ENCODE peak calls at places on chromosome 11, in ten cellular contexts. N is kidney epithelial cell, I is psoas muscle, S is GM12865, C is mammary epithelial cell, R is colonic mucosa, Z is GM13976, K is natural killer cell, O is heart right ventricle, T is uterus. E is an unnamed sample.

GRCh38 chr11:72069787-72070251 is 10.5 kb downstream of the NUMA1 start:
- DNase-seq in K (peak), Z (no peak), I (peak), T (peak), R (peak), S (peak), C (peak), N (peak), O (peak), E (no peak)

GRCh38 chr11:86014221-86014620 is 54.7 kb downstream of the PICALM start:
- DNase-seq in C (peak), Z (no peak), N (no peak), K (no peak), I (no peak), O (no peak), R (no peak), T (no peak), S (no peak), E (no peak)

GRCh38 chr11:116835042-116835772 is 2.2 kb downstream of the APOA1 start:
- DNase-seq in T (no peak), O (no peak), C (no peak), K (no peak), Z (peak), R (no peak), I (peak), S (peak), N (no peak), E (no peak)

GRCh38 chr11:112042161-112042960 is 17.2 kb downstream of the DLAT start:
- DNase-seq in O (no peak), T (no peak), I (no peak), C (peak), N (no peak), S (no peak), Z (no peak), K (no peak), R (no peak), E (no peak)

GRCh38 chr11:117885777-117886176 is 9.3 kb upstream of the FXYD6 start:
- DNase-seq in R (peak), I (peak), S (no peak), K (no peak), Z (no peak), C (no peak), T (peak), O (peak), N (no peak), E (no peak)

GRCh38 chr11:119585038-119585666 is 143.8 kb downstream of the NECTIN1 start:
- DNase-seq in O (no peak), C (peak), R (peak), K (no peak), Z (no peak), N (no peak), S (no peak), T (no peak), I (no peak), E (peak)

GRCh38 chr11:102849319-102849718 is 5.9 kb upstream of the MMP3 start:
- DNase-seq in R (no peak), C (peak), O (no peak), S (no peak), N (no peak), Z (no peak), K (no peak), T (no peak), I (no peak), E (no peak)

GRCh38 chr11:72836111-72836510 is 21.9 kb downstream of the ATG16L2 start:
- DNase-seq in R (no peak), O (peak), Z (no peak), N (no peak), C (no peak), I (peak), T (peak), K (no peak), S (no peak), E (no peak)

GRCh38 chr11:69943066-69943465 is 123.8 kb upstream of the FGF3 start:
- DNase-seq in C (peak), Z (no peak), N (no peak), I (peak), T (no peak), K (no peak), O (no peak), R (no peak), S (no peak), E (no peak)
- TF ChIP-seq CTCF in C (no peak), Z (no peak), N (peak), I (no peak), T (no peak), K (no peak), O (no peak), R (no peak), S (no peak), E (peak)

GRCh38 chr11:134030853-134031252 is 38.0 kb upstream of the JAM3 start:
- DNase-seq in Z (no peak), I (no peak), T (no peak), C (no peak), K (no peak), N (no peak), O (no peak), R (no peak), S (no peak), E (no peak)
- TF ChIP-seq CTCF in Z (peak), I (no peak), T (peak), C (no peak), K (no peak), N (peak), O (no peak), R (no peak), S (no peak), E (peak)

GRCh38 chr11:77470504-77470903 is 3.4 kb downstream of the PAK1 start:
- DNase-seq in Z (peak), N (no peak), I (no peak), T (no peak), C (no peak), O (no peak), K (no peak), R (no peak), S (peak), E (no peak)

GRCh38 chr11:77467233-77467632 is 6.7 kb downstream of the PAK1 start:
- DNase-seq in S (no peak), O (no peak), C (no peak), T (no peak), Z (no peak), R (no peak), I (no peak), K (no peak), N (no peak), E (no peak)

GRCh38 chr11:77470971-77471370 is 2.9 kb downstream of the PAK1 start:
- DNase-seq in O (no peak), N (no peak), S (no peak), C (no peak), Z (no peak), R (no peak), K (no peak), I (no peak), T (no peak), E (no peak)

GRCh38 chr11:77468527-77468926 is 5.4 kb downstream of the PAK1 start:
- DNase-seq in T (no peak), I (no peak), R (no peak), Z (no peak), C (no peak), S (no peak), K (no peak), N (no peak), O (no peak), E (no peak)

DNA sequence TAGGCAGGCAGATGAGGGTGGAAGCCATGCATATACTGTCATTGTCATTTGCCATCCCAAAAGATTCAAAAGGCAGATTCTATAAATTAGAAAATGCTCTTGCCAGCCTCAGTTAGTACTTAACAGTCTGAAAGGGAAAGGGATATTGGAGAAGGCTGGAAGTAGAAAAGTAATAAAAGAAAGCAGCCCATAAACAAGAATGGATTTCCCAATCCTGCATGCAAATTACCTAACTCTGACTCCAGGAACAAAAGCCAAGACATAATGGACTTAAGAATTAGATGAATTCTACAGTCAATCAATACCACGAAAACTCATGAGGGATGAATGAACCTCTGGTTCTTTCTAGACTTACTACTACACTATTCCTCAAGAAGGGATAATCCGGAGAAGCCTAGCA is 5.9 kb downstream of the PAK1 start:
- DNase-seq in O (no peak), Z (no peak), S (no peak), R (no peak), K (no peak), I (no peak), T (no peak), C (no peak), N (no peak), E (no peak)
- TF ChIP-seq CTCF in O (no peak), Z (no peak), S (no peak), R (no peak), K (no peak), I (no peak), T (no peak), C (no peak), N (no peak), E (no peak)

DNA sequence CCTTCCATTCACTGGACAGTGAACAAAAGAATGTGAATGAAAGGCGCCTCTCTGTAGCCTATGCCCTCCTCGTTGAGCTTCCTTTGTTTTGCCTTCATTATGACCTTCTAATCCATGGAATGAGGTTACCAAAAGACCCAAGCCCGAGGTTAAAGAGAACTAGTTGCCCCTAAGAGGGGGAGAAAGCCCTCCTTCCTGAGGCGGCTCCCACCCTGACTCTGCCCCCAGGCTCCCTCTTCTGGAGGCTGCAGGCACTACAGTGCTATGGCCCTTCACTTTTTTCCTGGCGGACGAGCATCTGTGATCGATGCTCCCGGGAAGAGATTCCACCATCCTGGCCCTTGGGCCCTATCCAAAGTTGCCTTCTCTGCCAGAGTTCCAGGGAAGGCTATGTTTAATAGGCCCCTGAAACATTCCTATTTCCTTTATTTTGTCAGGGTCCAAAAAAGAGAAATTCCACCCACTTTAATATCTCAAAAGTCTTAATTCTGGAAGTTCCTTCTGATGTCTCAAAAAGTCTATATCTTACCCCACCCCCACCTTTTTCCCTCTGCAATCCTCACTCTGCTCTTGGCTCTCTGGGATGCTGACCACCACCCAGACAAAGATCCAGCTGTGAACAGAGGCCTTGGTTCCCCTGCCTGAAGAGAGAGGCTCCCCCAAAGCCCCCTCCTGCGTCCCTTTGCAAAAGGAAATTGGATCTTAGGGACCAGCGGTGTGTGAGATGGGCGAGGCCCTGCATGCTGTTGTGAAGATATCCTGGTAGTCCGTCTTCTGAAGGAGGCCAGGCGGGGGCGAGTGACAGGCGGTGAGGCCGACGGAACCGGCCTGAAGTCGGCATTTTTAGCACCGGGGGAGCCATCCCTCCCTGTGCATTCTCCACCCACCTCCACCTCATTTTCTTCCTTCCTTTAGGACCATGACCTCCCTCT is 147.1 kb downstream of the FEZ1 start:
- DNase-seq in N (no peak), C (no peak), R (peak), Z (peak), K (peak), O (peak), I (peak), T (peak), S (peak), E (peak)
- TF ChIP-seq CTCF in N (peak), C (peak), R (peak), Z (peak), K (peak), O (peak), I (peak), T (peak), S (peak), E (peak)

DNA sequence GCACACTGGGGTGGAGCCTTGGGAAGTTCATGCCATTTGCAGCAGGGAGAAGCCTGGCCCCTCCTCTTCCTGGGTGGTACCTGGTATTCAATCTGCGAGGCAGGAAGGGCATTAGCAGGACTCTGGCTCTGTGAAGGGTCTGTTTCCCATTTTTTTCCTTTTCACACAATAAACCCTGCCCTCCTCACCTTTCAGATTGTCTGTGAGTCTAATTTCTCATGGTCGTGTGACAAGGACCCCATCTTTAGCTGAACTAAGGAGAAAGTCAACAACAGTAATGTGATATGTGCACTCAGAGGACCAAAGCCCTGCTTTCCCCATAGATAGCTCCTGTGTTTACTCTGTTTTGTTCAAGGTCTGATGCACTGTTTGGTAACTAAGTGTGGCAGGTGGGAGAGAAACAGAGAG is 26.6 kb upstream of the CASP4 start:
- DNase-seq in O (peak), K (no peak), N (no peak), R (no peak), S (no peak), C (no peak), Z (no peak), T (no peak), I (no peak), E (no peak)
- TF ChIP-seq CTCF in O (no peak), K (no peak), N (no peak), R (no peak), S (no peak), C (no peak), Z (no peak), T (no peak), I (no peak), E (no peak)

GRCh38 chr11:976431-977160 is 50.9 kb downstream of the AP2A2 start:
- DNase-seq in T (no peak), Z (no peak), R (no peak), N (no peak), K (no peak), C (peak), S (no peak), O (no peak), I (peak), E (no peak)

GRCh38 chr11:978073-978720 is 52.5 kb downstream of the AP2A2 start:
- DNase-seq in I (no peak), T (no peak), K (no peak), N (no peak), R (no peak), O (no peak), Z (no peak), C (no peak), S (no peak), E (no peak)

GRCh38 chr11:978781-979180 is 53.1 kb downstream of the AP2A2 start:
- DNase-seq in K (no peak), C (no peak), R (no peak), N (no peak), I (no peak), S (no peak), Z (no peak), T (no peak), O (no peak), E (no peak)

GRCh38 chr11:973237-973636 is 47.6 kb downstream of the AP2A2 start:
- DNase-seq in S (no peak), I (no peak), N (no peak), O (no peak), R (no peak), C (no peak), T (no peak), K (no peak), Z (no peak), E (no peak)

DNA sequence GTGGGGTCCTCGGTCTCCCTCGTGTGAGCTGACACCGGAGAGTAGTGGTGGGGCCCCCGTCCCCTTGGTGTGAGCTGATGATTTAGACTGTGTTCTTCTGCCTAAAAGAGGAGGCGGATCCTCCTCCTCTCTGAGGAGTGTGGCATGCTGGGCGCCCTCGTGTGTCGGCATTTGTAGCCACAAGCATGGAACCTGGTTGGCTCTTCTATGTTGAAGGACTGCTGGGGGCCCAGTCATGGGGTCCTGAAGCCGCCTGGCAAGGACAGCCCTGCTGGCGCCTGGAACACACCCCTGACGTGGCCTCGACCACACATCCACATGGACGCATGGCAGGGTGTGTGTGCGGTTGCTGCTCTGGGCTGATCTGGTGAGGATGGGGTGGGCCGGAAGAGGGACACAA is 50.2 kb downstream of the AP2A2 start:
- DNase-seq in N (no peak), Z (no peak), C (no peak), S (no peak), K (no peak), I (no peak), R (no peak), O (no peak), T (no peak), E (no peak)
- TF ChIP-seq CTCF in N (no peak), Z (no peak), C (no peak), S (no peak), K (no peak), I (no peak), R (no peak), O (peak), T (no peak), E (peak)

DNA sequence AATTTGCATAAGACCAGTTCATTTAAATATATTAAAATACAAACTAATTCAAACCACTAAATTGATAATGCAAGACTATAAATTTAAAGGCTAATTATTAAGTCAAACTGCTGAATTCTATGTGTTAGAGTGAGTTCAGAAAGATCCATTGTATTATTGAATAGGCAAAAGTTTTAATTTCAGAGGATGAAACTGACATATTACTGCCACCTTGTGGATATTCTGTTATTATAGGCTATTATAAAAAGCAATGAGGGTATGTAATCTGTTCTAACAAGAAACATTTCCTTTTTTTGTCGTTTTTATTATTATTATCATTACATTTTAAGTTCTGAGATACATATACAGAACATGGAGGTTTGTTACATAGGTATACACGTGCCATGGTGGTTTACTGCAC is 20.9 kb upstream of the NAALAD2 start:
- DNase-seq in I (no peak), R (no peak), T (no peak), N (no peak), C (no peak), Z (no peak), S (no peak), O (no peak), K (no peak), E (no peak)
- TF ChIP-seq CTCF in I (peak), R (peak), T (peak), N (peak), C (peak), Z (peak), S (no peak), O (peak), K (no peak), E (peak)

GRCh38 chr11:80733776-80734175 is 1292.9 kb upstream of the TENM4 start:
- DNase-seq in N (no peak), O (no peak), C (no peak), T (no peak), K (no peak), Z (no peak), I (no peak), R (no peak), S (no peak), E (no peak)
- TF ChIP-seq CTCF in N (no peak), O (no peak), C (no peak), T (no peak), K (no peak), Z (no peak), I (no peak), R (no peak), S (no peak), E (no peak)

GRCh38 chr11:22583963-22584492 is 41.6 kb downstream of the FANCF start:
- DNase-seq in O (no peak), T (no peak), I (no peak), R (no peak), Z (no peak), N (no peak), S (no peak), K (no peak), C (no peak), E (no peak)

GRCh38 chr11:22577854-22578253 is 47.8 kb downstream of the FANCF start:
- DNase-seq in O (no peak), K (no peak), S (no peak), Z (no peak), I (no peak), C (no peak), R (no peak), T (no peak), N (no peak), E (no peak)

GRCh38 chr11:22582011-22582410 is 43.6 kb downstream of the FANCF start:
- DNase-seq in K (no peak), I (no peak), C (no peak), R (no peak), S (no peak), N (no peak), T (no peak), O (no peak), Z (no peak), E (no peak)

DNA sequence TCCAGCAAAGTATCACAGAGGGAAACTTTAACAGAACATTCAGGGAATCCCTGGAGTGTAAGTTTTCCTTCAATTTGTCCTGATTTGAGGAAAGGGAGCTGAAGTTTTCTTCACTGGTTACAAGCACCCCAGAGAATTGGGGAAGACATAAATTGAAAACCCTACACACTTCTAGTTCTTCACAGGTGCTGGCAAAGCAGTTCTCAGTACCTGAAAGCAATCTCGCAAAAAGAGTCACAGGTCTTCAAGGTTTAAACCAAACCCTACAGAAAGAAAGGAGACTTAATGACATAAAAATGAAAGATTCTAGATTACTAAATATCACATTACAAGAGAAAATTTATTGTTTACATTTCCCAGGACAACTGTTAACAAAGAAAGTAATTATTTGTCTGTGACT is 44.3 kb downstream of the FANCF start:
- DNase-seq in S (no peak), Z (no peak), K (no peak), O (no peak), N (no peak), C (no peak), R (no peak), T (no peak), I (no peak), E (no peak)
- TF ChIP-seq CTCF in S (no peak), Z (no peak), K (no peak), O (no peak), N (no peak), C (no peak), R (no peak), T (no peak), I (no peak), E (no peak)